ENCODE peak calls at places on chromosome 15, in eight cellular contexts. S is EH; V is effector memory CD8-positive, alpha-beta T cell; B is stimulated activated CD8-positive, alpha-beta memory T cell treated with anti-CD3 and anti-CD28 coated beads, Interleukin-4, amount 100 ng/mL, for 4 hours; R is GM23338; Q is mucosa of gallbladder; E is OCI-LY7; U is psoas muscle. P is an unnamed sample.
A peak's percentile ranks its signal among the peaks of the same experiment; 100 is the strongest.

GRCh38 chr15:53833134-53833624 is 73.7 kb upstream of the WDR72 start:
- DNase-seq in S (no peak), V (no peak), B (no peak), R (no peak), Q (peak; percentile 72), E (no peak), U (no peak), P (no peak)

GRCh38 chr15:67601008-67601620 is 58.6 kb downstream of the MAP2K5 start:
- DNase-seq in S (peak; percentile 65), V (no peak), B (no peak), R (no peak), Q (no peak), E (no peak), U (no peak), P (no peak)

GRCh38 chr15:63338170-63338569 is 43.5 kb downstream of the CA12 start:
- DNase-seq in S (peak; percentile 68), V (no peak), B (no peak), R (no peak), Q (no peak), E (no peak), U (no peak), P (no peak)

GRCh38 chr15:100901702-100902435 is 17.3 kb upstream of the LRRK1 start:
- DNase-seq in S (peak; percentile 56), V (no peak), B (no peak), R (no peak), Q (no peak), E (no peak), U (peak; percentile 43), P (no peak)

GRCh38 chr15:100986158-100986896 is 67.2 kb downstream of the LRRK1 start:
- DNase-seq in S (no peak), V (no peak), B (no peak), R (no peak), Q (no peak), E (no peak), U (no peak), P (no peak)

GRCh38 chr15:44102675-44103254 is 92.3 kb downstream of the FRMD5 start:
- DNase-seq in S (peak; percentile 99), V (no peak), B (no peak), R (no peak), Q (peak; percentile 51), E (no peak), U (no peak), P (no peak)

GRCh38 chr15:89130194-89130593 is 41.9 kb downstream of the ABHD2 start:
- DNase-seq in S (no peak), V (peak; percentile 26), B (peak; percentile 9), R (no peak), Q (no peak), E (no peak), U (no peak), P (no peak)

GRCh38 chr15:71114887-71115566 is at the start of gene THSD4:
- DNase-seq in S (peak; percentile 81), V (peak; percentile 22), B (no peak), R (peak; percentile 91), Q (peak; percentile 65), E (peak; percentile 8), U (peak; percentile 69), P (no peak)

P was measured in NAMALWA.